ENCODE peak calls at places on chromosomes 16 and 17, in five cellular contexts. D, L, H, E and K are unnamed samples.
A peak's percentile ranks its signal among the peaks of the same experiment; 100 is the strongest.

GRCh38 chr17:171871-172270 is 9.6 kb downstream of the DOC2B start:
- DNase-seq in D (no peak), L (no peak), H (no peak), E (no peak), K (no peak)

GRCh38 chr17:31313982-31314787 is at the start of gene EVI2B:
- DNase-seq in D (no peak), L (peak; percentile 27), H (no peak), E (peak; percentile 64), K (no peak)

GRCh38 chr17:75536401-75536800 is 10.9 kb downstream of the LLGL2 start:
- DNase-seq in D (no peak), L (no peak), H (no peak), E (no peak), K (no peak)

GRCh38 chr17:34859652-34860051 is 101.6 kb downstream of the CCT6B start:
- DNase-seq in D (no peak), L (no peak), H (peak; percentile 3), E (no peak), K (no peak)

GRCh38 chr16:28279006-28279405 is 13.3 kb upstream of the SBK1 start:
- DNase-seq in D (no peak), L (no peak), H (no peak), E (no peak), K (no peak)

GRCh38 chr16:22323173-22323997 is 26.2 kb downstream of the POLR3E start:
- DNase-seq in D (no peak), L (no peak), H (no peak), E (no peak), K (no peak)

GRCh38 chr17:66963521-66964082 is 905 bp upstream of the CACNG4 start:
- DNase-seq in D (no peak), L (no peak), H (no peak), E (no peak), K (no peak)

GRCh38 chr17:42618442-42619150 is 9.1 kb downstream of the TUBG1 start:
- DNase-seq in D (peak; percentile 86), L (peak; percentile 68), H (no peak), E (no peak), K (peak; percentile 87)

GRCh38 chr16:47196457-47196856 is 52.7 kb upstream of the NETO2 start:
- DNase-seq in D (no peak), L (no peak), H (no peak), E (no peak), K (peak; percentile 25)

GRCh38 chr16:56625943-56626654 is 518 bp downstream of the MT1E start:
- DNase-seq in D (no peak), L (peak; percentile 94), H (peak; percentile 92), E (peak; percentile 86), K (no peak)

GRCh38 chr17:20998571-20999043 is 44.2 kb downstream of the USP22 start:
- DNase-seq in D (no peak), L (no peak), H (no peak), E (no peak), K (no peak)

GRCh38 chr17:82107341-82107860 is 9.4 kb upstream of the FASN start:
- DNase-seq in D (no peak), L (no peak), H (no peak), E (no peak), K (peak; percentile 79)

GRCh38 chr16:56609463-56609921 is 1.1 kb downstream of the MT2A start:
- DNase-seq in D (peak; percentile 81), L (peak; percentile 88), H (no peak), E (peak; percentile 92), K (peak; percentile 88)

GRCh38 chr17:75848523-75849303 is 4.5 kb upstream of the UNC13D start:
- DNase-seq in D (peak; percentile 86), L (peak; percentile 84), H (peak; percentile 90), E (peak; percentile 32), K (peak; percentile 62)

GRCh38 chr17:17884281-17885028 is 47.7 kb upstream of the SREBF1 start:
- DNase-seq in D (no peak), L (no peak), H (no peak), E (no peak), K (peak; percentile 73)

GRCh38 chr17:73722163-73722562 is 77.9 kb upstream of the SDK2 start:
- DNase-seq in D (no peak), L (no peak), H (peak; percentile 27), E (no peak), K (no peak)

DNA sequence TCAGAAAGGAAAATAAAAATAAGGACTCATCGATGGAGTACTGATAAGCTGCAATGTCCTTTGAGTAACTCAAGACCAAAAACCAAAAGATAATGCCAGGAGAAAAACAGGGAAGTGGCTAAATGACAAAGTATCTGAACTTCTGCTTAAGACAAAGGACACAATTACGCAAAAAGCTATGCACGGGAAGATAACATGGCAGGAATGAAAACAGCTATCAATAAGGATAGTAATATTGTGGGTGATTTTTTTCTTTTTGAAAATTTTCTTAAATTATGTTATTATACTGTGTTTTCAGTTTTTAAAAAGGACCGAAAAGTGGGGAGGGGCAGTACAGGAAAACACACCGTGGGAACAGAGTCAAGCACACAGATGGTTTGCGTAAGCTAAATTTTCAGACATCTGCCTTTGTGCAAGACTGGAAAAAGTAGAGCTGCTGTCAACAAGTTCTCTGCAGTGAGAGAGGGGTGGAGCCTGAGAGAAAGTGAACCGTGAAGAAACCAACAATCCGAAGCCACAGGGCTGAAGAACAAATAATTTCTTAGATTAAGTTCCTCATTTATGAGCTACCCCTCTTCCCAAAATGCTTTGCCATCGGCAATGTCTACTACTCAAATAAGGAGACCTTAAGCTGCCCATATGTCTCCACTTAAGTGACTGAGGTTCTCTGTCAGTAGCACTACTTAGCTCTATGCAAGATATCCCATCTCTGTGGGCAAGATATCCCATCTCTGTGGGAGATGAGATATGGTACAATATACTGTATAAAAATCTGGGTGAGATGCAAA is 99.9 kb upstream of the CORO6 start:
- DNase-seq in D (no peak), L (peak; percentile 62), H (no peak), E (peak; percentile 73), K (peak; percentile 27)
- H3K4me3 ChIP-seq in D (no peak overlapping the region), L (no peak overlapping the region), H (no peak overlapping the region), E (no peak overlapping the region), K (no peak overlapping the region)

GRCh38 chr17:19386974-19387920 is at the start of gene MFAP4:
- DNase-seq in D (no peak), L (peak; percentile 82), H (peak; percentile 91), E (peak; percentile 90), K (peak; percentile 100)

GRCh38 chr17:19387921-19388521 is 1.0 kb upstream of the MFAP4 start:
- DNase-seq in D (no peak), L (peak; percentile 66), H (peak; percentile 45), E (peak; percentile 76), K (peak; percentile 81)

GRCh38 chr17:19390951-19391350 is 4.0 kb upstream of the MFAP4 start:
- DNase-seq in D (no peak), L (no peak), H (no peak), E (no peak), K (no peak)

GRCh38 chr17:19389386-19389785 is 2.4 kb upstream of the MFAP4 start:
- DNase-seq in D (no peak), L (no peak), H (no peak), E (no peak), K (no peak)

DNA sequence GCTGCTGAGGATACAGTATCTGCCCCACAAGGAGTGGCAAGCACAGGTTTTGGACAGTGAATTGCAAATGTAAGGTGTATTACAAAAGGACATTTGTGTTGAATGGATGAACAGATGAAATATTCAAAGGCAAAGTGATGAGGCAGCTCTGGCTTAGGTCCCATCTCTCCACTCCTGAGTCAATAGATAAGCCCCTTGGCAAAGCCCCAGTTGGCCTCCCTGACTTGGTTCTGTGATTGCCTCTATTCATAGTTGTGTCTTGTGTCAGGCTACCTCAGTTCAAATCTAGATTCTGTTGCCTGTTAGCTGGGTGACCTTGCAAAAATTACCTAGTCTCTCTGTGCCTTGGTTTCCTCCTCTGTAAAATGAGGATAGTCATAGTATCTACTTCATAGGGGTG is 1.8 kb upstream of the MFAP4 start:
- DNase-seq in D (no peak), L (peak; percentile 98), H (peak; percentile 47), E (peak; percentile 37), K (peak; percentile 48)
- H3K4me1 ChIP-seq in D (peaks cover 48% of the 10 kb centered on the region), L (peaks cover 38% of the 10 kb centered on the region), H (peaks cover 3% of the 10 kb centered on the region), E (peaks cover 43% of the 10 kb centered on the region), K (peaks cover 53% of the 10 kb centered on the region)

GRCh38 chr16:296276-296675 is 13.3 kb downstream of the PDIA2 start:
- DNase-seq in D (no peak), L (no peak), H (no peak), E (no peak), K (no peak)
- H3K4me3 ChIP-seq in D (no peak overlapping the region), L (no peak overlapping the region), H (no peak overlapping the region), E (no peak overlapping the region), K (no peak overlapping the region)

GRCh38 chr17:77442976-77443742 is 302.4 kb downstream of the SEC14L1 start:
- DNase-seq in D (no peak), L (no peak), H (no peak), E (no peak), K (no peak)

GRCh38 chr17:77439382-77440013 is 298.7 kb downstream of the SEC14L1 start:
- DNase-seq in D (no peak), L (no peak), H (no peak), E (no peak), K (peak; percentile 57)

GRCh38 chr17:77440571-77440981 is 299.8 kb downstream of the SEC14L1 start:
- DNase-seq in D (no peak), L (peak; percentile 64), H (no peak), E (no peak), K (peak; percentile 92)

GRCh38 chr17:77443743-77444260 is 303.0 kb downstream of the SEC14L1 start:
- DNase-seq in D (no peak), L (no peak), H (no peak), E (no peak), K (no peak)

DNA sequence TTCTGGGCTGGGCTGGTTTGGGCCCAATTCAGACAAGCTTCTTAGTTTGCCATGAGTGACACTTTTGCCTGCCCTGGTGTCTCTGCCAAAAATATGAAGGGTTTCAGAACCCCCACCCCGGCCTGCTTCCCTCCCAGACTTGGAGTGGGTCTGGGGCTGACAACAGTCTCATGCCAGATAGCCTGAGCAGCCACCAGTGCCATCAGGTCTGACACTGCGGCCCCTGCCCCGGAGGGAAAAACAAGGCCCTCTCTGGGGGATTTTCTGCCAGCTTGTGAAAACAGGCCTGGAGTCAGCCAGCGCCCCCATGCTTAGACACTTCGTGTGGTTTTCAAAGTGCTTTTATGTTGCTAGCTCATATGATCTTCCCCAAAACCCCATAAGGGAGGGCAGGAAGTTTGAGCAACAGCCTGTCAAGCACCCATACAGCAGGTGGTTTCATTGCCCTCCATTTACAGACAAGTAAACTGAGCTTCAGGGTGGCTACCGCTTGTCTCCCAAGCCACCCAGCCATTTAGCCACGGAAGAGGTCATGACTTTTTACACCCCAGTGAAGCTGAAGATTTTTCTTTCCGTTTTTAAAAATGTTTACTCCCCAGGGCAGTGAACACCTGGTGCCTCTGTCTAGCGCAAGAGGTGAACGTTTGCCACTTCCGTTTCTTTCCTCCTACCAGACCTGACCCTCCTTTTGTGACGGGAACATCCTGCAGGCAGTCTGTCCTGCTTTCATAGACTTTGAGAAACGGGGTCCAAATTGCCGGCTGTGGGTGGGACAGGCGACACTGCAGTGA is 300.6 kb downstream of the SEC14L1 start:
- DNase-seq in D (no peak), L (no peak), H (no peak), E (no peak), K (peak; percentile 70)
- H3K4me1 ChIP-seq in D (peaks cover 95% of the 10 kb centered on the region), L (peaks cover 53% of the 10 kb centered on the region), H (peaks cover 1% of the 10 kb centered on the region), E (peaks cover 49% of the 10 kb centered on the region), K (peaks cover 66% of the 10 kb centered on the region)